ENCODE peak calls at places on chromosomes 1 and 21, in ten cellular contexts. One of them, this sample, is unnamed.

GRCh38 chr1:52553372-52554266 is 727 bp upstream of the TUT4 start:
- DNase-seq in stimulated activated CD8-positive, alpha-beta memory T cell treated with anti-CD3 and anti-CD28 coated beads, Interleukin-15, amount 100 ng/mL, for 4 hours: peak
- DNase-seq in AG20443: peak
- DNase-seq in right cardiac atrium: peak
- DNase-seq in astrocyte of the spinal cord: peak
- DNase-seq in body of pancreas: peak
- DNase-seq in NCI-H1105: peak
- DNase-seq in upper lobe of right lung: peak
- DNase-seq in HEK293T: peak
- DNase-seq in activated CD4-positive, CD25-positive, alpha-beta regulatory T cell treated with anti-CD3 and anti-CD28 coated beads, Interleukin-2, amount 50 U/mL, for 72 hours: peak
- DNase-seq in this sample: peak

GRCh38 chr1:25898223-25899015 is 7.8 kb downstream of the STMN1 start:
- DNase-seq in stimulated activated CD8-positive, alpha-beta memory T cell treated with anti-CD3 and anti-CD28 coated beads, Interleukin-15, amount 100 ng/mL, for 4 hours: no peak
- DNase-seq in AG20443: no peak
- DNase-seq in right cardiac atrium: no peak
- DNase-seq in astrocyte of the spinal cord: no peak
- DNase-seq in body of pancreas: no peak
- DNase-seq in NCI-H1105: no peak
- DNase-seq in upper lobe of right lung: no peak
- DNase-seq in HEK293T: no peak
- DNase-seq in activated CD4-positive, CD25-positive, alpha-beta regulatory T cell treated with anti-CD3 and anti-CD28 coated beads, Interleukin-2, amount 50 U/mL, for 72 hours: no peak
- DNase-seq in this sample: no peak

GRCh38 chr1:11706292-11706691 is 14.8 kb downstream of the DRAXIN start:
- DNase-seq in stimulated activated CD8-positive, alpha-beta memory T cell treated with anti-CD3 and anti-CD28 coated beads, Interleukin-15, amount 100 ng/mL, for 4 hours: no peak
- DNase-seq in AG20443: no peak
- DNase-seq in right cardiac atrium: no peak
- DNase-seq in astrocyte of the spinal cord: no peak
- DNase-seq in body of pancreas: no peak
- DNase-seq in NCI-H1105: no peak
- DNase-seq in upper lobe of right lung: no peak
- DNase-seq in HEK293T: no peak
- DNase-seq in activated CD4-positive, CD25-positive, alpha-beta regulatory T cell treated with anti-CD3 and anti-CD28 coated beads, Interleukin-2, amount 50 U/mL, for 72 hours: no peak
- DNase-seq in this sample: no peak

GRCh38 chr1:29284286-29284960 is 48.1 kb downstream of the PTPRU start:
- DNase-seq in stimulated activated CD8-positive, alpha-beta memory T cell treated with anti-CD3 and anti-CD28 coated beads, Interleukin-15, amount 100 ng/mL, for 4 hours: no peak
- DNase-seq in AG20443: no peak
- DNase-seq in right cardiac atrium: no peak
- DNase-seq in astrocyte of the spinal cord: no peak
- DNase-seq in body of pancreas: no peak
- DNase-seq in NCI-H1105: no peak
- DNase-seq in upper lobe of right lung: no peak
- DNase-seq in HEK293T: no peak
- DNase-seq in activated CD4-positive, CD25-positive, alpha-beta regulatory T cell treated with anti-CD3 and anti-CD28 coated beads, Interleukin-2, amount 50 U/mL, for 72 hours: no peak
- DNase-seq in this sample: no peak

GRCh38 chr1:91730781-91731732 is 154.9 kb downstream of the TGFBR3 start:
- DNase-seq in stimulated activated CD8-positive, alpha-beta memory T cell treated with anti-CD3 and anti-CD28 coated beads, Interleukin-15, amount 100 ng/mL, for 4 hours: no peak
- DNase-seq in AG20443: peak
- DNase-seq in right cardiac atrium: peak
- DNase-seq in astrocyte of the spinal cord: peak
- DNase-seq in body of pancreas: peak
- DNase-seq in NCI-H1105: no peak
- DNase-seq in upper lobe of right lung: peak
- DNase-seq in HEK293T: no peak
- DNase-seq in activated CD4-positive, CD25-positive, alpha-beta regulatory T cell treated with anti-CD3 and anti-CD28 coated beads, Interleukin-2, amount 50 U/mL, for 72 hours: no peak
- DNase-seq in this sample: peak

GRCh38 chr1:76620371-76620770 is 246.9 kb upstream of the ST6GALNAC5 start:
- DNase-seq in stimulated activated CD8-positive, alpha-beta memory T cell treated with anti-CD3 and anti-CD28 coated beads, Interleukin-15, amount 100 ng/mL, for 4 hours: no peak
- DNase-seq in AG20443: no peak
- DNase-seq in right cardiac atrium: no peak
- DNase-seq in astrocyte of the spinal cord: no peak
- DNase-seq in body of pancreas: no peak
- DNase-seq in NCI-H1105: no peak
- DNase-seq in upper lobe of right lung: no peak
- DNase-seq in HEK293T: no peak
- DNase-seq in activated CD4-positive, CD25-positive, alpha-beta regulatory T cell treated with anti-CD3 and anti-CD28 coated beads, Interleukin-2, amount 50 U/mL, for 72 hours: no peak
- DNase-seq in this sample: no peak

GRCh38 chr1:175520186-175520585 is 223.2 kb downstream of the TNR start:
- DNase-seq in stimulated activated CD8-positive, alpha-beta memory T cell treated with anti-CD3 and anti-CD28 coated beads, Interleukin-15, amount 100 ng/mL, for 4 hours: no peak
- DNase-seq in AG20443: no peak
- DNase-seq in right cardiac atrium: peak
- DNase-seq in astrocyte of the spinal cord: peak
- DNase-seq in body of pancreas: peak
- DNase-seq in NCI-H1105: no peak
- DNase-seq in upper lobe of right lung: no peak
- DNase-seq in HEK293T: no peak
- DNase-seq in activated CD4-positive, CD25-positive, alpha-beta regulatory T cell treated with anti-CD3 and anti-CD28 coated beads, Interleukin-2, amount 50 U/mL, for 72 hours: no peak
- DNase-seq in this sample: peak

GRCh38 chr21:34020005-34020847 is 53.2 kb upstream of the MRPS6 start:
- DNase-seq in stimulated activated CD8-positive, alpha-beta memory T cell treated with anti-CD3 and anti-CD28 coated beads, Interleukin-15, amount 100 ng/mL, for 4 hours: no peak
- DNase-seq in AG20443: no peak
- DNase-seq in right cardiac atrium: no peak
- DNase-seq in astrocyte of the spinal cord: no peak
- DNase-seq in body of pancreas: no peak
- DNase-seq in NCI-H1105: no peak
- DNase-seq in upper lobe of right lung: no peak
- DNase-seq in HEK293T: peak
- DNase-seq in activated CD4-positive, CD25-positive, alpha-beta regulatory T cell treated with anti-CD3 and anti-CD28 coated beads, Interleukin-2, amount 50 U/mL, for 72 hours: no peak
- DNase-seq in this sample: no peak

GRCh38 chr21:32994305-32994704 is 31.4 kb upstream of the OLIG2 start:
- DNase-seq in stimulated activated CD8-positive, alpha-beta memory T cell treated with anti-CD3 and anti-CD28 coated beads, Interleukin-15, amount 100 ng/mL, for 4 hours: no peak
- DNase-seq in AG20443: peak
- DNase-seq in right cardiac atrium: no peak
- DNase-seq in astrocyte of the spinal cord: peak
- DNase-seq in body of pancreas: no peak
- DNase-seq in NCI-H1105: no peak
- DNase-seq in upper lobe of right lung: no peak
- DNase-seq in HEK293T: peak
- DNase-seq in activated CD4-positive, CD25-positive, alpha-beta regulatory T cell treated with anti-CD3 and anti-CD28 coated beads, Interleukin-2, amount 50 U/mL, for 72 hours: no peak
- DNase-seq in this sample: no peak

GRCh38 chr1:231536099-231536498 is 7.6 kb downstream of the TSNAX start:
- DNase-seq in stimulated activated CD8-positive, alpha-beta memory T cell treated with anti-CD3 and anti-CD28 coated beads, Interleukin-15, amount 100 ng/mL, for 4 hours: no peak
- DNase-seq in AG20443: no peak
- DNase-seq in right cardiac atrium: no peak
- DNase-seq in astrocyte of the spinal cord: no peak
- DNase-seq in body of pancreas: no peak
- DNase-seq in NCI-H1105: no peak
- DNase-seq in upper lobe of right lung: no peak
- DNase-seq in HEK293T: no peak
- DNase-seq in activated CD4-positive, CD25-positive, alpha-beta regulatory T cell treated with anti-CD3 and anti-CD28 coated beads, Interleukin-2, amount 50 U/mL, for 72 hours: no peak
- DNase-seq in this sample: no peak

GRCh38 chr21:45990049-45990711 is 8.6 kb downstream of the COL6A1 start:
- DNase-seq in stimulated activated CD8-positive, alpha-beta memory T cell treated with anti-CD3 and anti-CD28 coated beads, Interleukin-15, amount 100 ng/mL, for 4 hours: no peak
- DNase-seq in AG20443: no peak
- DNase-seq in right cardiac atrium: no peak
- DNase-seq in astrocyte of the spinal cord: no peak
- DNase-seq in body of pancreas: no peak
- DNase-seq in NCI-H1105: no peak
- DNase-seq in upper lobe of right lung: peak
- DNase-seq in HEK293T: no peak
- DNase-seq in activated CD4-positive, CD25-positive, alpha-beta regulatory T cell treated with anti-CD3 and anti-CD28 coated beads, Interleukin-2, amount 50 U/mL, for 72 hours: no peak
- DNase-seq in this sample: no peak

GRCh38 chr1:24126023-24126671 is 14.2 kb upstream of the MYOM3 start:
- DNase-seq in stimulated activated CD8-positive, alpha-beta memory T cell treated with anti-CD3 and anti-CD28 coated beads, Interleukin-15, amount 100 ng/mL, for 4 hours: no peak
- DNase-seq in AG20443: peak
- DNase-seq in right cardiac atrium: no peak
- DNase-seq in astrocyte of the spinal cord: no peak
- DNase-seq in body of pancreas: no peak
- DNase-seq in NCI-H1105: no peak
- DNase-seq in upper lobe of right lung: peak
- DNase-seq in HEK293T: no peak
- DNase-seq in activated CD4-positive, CD25-positive, alpha-beta regulatory T cell treated with anti-CD3 and anti-CD28 coated beads, Interleukin-2, amount 50 U/mL, for 72 hours: no peak
- DNase-seq in this sample: no peak

GRCh38 chr1:17059391-17060128 is 5.7 kb upstream of the SDHB start:
- DNase-seq in stimulated activated CD8-positive, alpha-beta memory T cell treated with anti-CD3 and anti-CD28 coated beads, Interleukin-15, amount 100 ng/mL, for 4 hours: no peak
- DNase-seq in AG20443: peak
- DNase-seq in right cardiac atrium: peak
- DNase-seq in astrocyte of the spinal cord: peak
- DNase-seq in body of pancreas: peak
- DNase-seq in NCI-H1105: peak
- DNase-seq in upper lobe of right lung: peak
- DNase-seq in HEK293T: peak
- DNase-seq in activated CD4-positive, CD25-positive, alpha-beta regulatory T cell treated with anti-CD3 and anti-CD28 coated beads, Interleukin-2, amount 50 U/mL, for 72 hours: no peak
- DNase-seq in this sample: peak

GRCh38 chr1:108142773-108143394 is 57.3 kb downstream of the SLC25A24 start:
- DNase-seq in stimulated activated CD8-positive, alpha-beta memory T cell treated with anti-CD3 and anti-CD28 coated beads, Interleukin-15, amount 100 ng/mL, for 4 hours: no peak
- DNase-seq in AG20443: peak
- DNase-seq in right cardiac atrium: no peak
- DNase-seq in astrocyte of the spinal cord: peak
- DNase-seq in body of pancreas: no peak
- DNase-seq in NCI-H1105: no peak
- DNase-seq in upper lobe of right lung: no peak
- DNase-seq in HEK293T: no peak
- DNase-seq in activated CD4-positive, CD25-positive, alpha-beta regulatory T cell treated with anti-CD3 and anti-CD28 coated beads, Interleukin-2, amount 50 U/mL, for 72 hours: no peak
- DNase-seq in this sample: no peak

GRCh38 chr1:84959294-84959693 is 37.6 kb downstream of the MCOLN2 start:
- DNase-seq in stimulated activated CD8-positive, alpha-beta memory T cell treated with anti-CD3 and anti-CD28 coated beads, Interleukin-15, amount 100 ng/mL, for 4 hours: no peak
- DNase-seq in AG20443: no peak
- DNase-seq in right cardiac atrium: no peak
- DNase-seq in astrocyte of the spinal cord: no peak
- DNase-seq in body of pancreas: no peak
- DNase-seq in NCI-H1105: no peak
- DNase-seq in upper lobe of right lung: no peak
- DNase-seq in HEK293T: no peak
- DNase-seq in activated CD4-positive, CD25-positive, alpha-beta regulatory T cell treated with anti-CD3 and anti-CD28 coated beads, Interleukin-2, amount 50 U/mL, for 72 hours: no peak
- DNase-seq in this sample: no peak

GRCh38 chr1:86062458-86062857 is 94.1 kb downstream of the COL24A1 start:
- DNase-seq in stimulated activated CD8-positive, alpha-beta memory T cell treated with anti-CD3 and anti-CD28 coated beads, Interleukin-15, amount 100 ng/mL, for 4 hours: no peak
- DNase-seq in AG20443: no peak
- DNase-seq in right cardiac atrium: no peak
- DNase-seq in astrocyte of the spinal cord: peak
- DNase-seq in body of pancreas: no peak
- DNase-seq in NCI-H1105: peak
- DNase-seq in upper lobe of right lung: no peak
- DNase-seq in HEK293T: peak
- DNase-seq in activated CD4-positive, CD25-positive, alpha-beta regulatory T cell treated with anti-CD3 and anti-CD28 coated beads, Interleukin-2, amount 50 U/mL, for 72 hours: no peak
- DNase-seq in this sample: no peak

GRCh38 chr1:116508984-116509980 is 61.5 kb downstream of the CD58 start:
- DNase-seq in stimulated activated CD8-positive, alpha-beta memory T cell treated with anti-CD3 and anti-CD28 coated beads, Interleukin-15, amount 100 ng/mL, for 4 hours: no peak
- DNase-seq in AG20443: peak
- DNase-seq in right cardiac atrium: no peak
- DNase-seq in astrocyte of the spinal cord: peak
- DNase-seq in body of pancreas: no peak
- DNase-seq in NCI-H1105: no peak
- DNase-seq in upper lobe of right lung: no peak
- DNase-seq in HEK293T: no peak
- DNase-seq in activated CD4-positive, CD25-positive, alpha-beta regulatory T cell treated with anti-CD3 and anti-CD28 coated beads, Interleukin-2, amount 50 U/mL, for 72 hours: no peak
- DNase-seq in this sample: no peak

GRCh38 chr1:233113009-233113712 is 162.8 kb downstream of the NTPCR start:
- DNase-seq in stimulated activated CD8-positive, alpha-beta memory T cell treated with anti-CD3 and anti-CD28 coated beads, Interleukin-15, amount 100 ng/mL, for 4 hours: no peak
- DNase-seq in AG20443: peak
- DNase-seq in right cardiac atrium: peak
- DNase-seq in astrocyte of the spinal cord: peak
- DNase-seq in body of pancreas: peak
- DNase-seq in NCI-H1105: no peak
- DNase-seq in upper lobe of right lung: peak
- DNase-seq in HEK293T: peak
- DNase-seq in activated CD4-positive, CD25-positive, alpha-beta regulatory T cell treated with anti-CD3 and anti-CD28 coated beads, Interleukin-2, amount 50 U/mL, for 72 hours: no peak
- DNase-seq in this sample: peak

GRCh38 chr1:215595231-215595630 is 28.1 kb downstream of the KCTD3 start:
- DNase-seq in stimulated activated CD8-positive, alpha-beta memory T cell treated with anti-CD3 and anti-CD28 coated beads, Interleukin-15, amount 100 ng/mL, for 4 hours: no peak
- DNase-seq in AG20443: no peak
- DNase-seq in right cardiac atrium: no peak
- DNase-seq in astrocyte of the spinal cord: no peak
- DNase-seq in body of pancreas: no peak
- DNase-seq in NCI-H1105: no peak
- DNase-seq in upper lobe of right lung: no peak
- DNase-seq in HEK293T: no peak
- DNase-seq in activated CD4-positive, CD25-positive, alpha-beta regulatory T cell treated with anti-CD3 and anti-CD28 coated beads, Interleukin-2, amount 50 U/mL, for 72 hours: no peak
- DNase-seq in this sample: no peak

GRCh38 chr1:91700332-91700731 is 185.6 kb downstream of the TGFBR3 start:
- DNase-seq in stimulated activated CD8-positive, alpha-beta memory T cell treated with anti-CD3 and anti-CD28 coated beads, Interleukin-15, amount 100 ng/mL, for 4 hours: no peak
- DNase-seq in AG20443: peak
- DNase-seq in right cardiac atrium: no peak
- DNase-seq in astrocyte of the spinal cord: peak
- DNase-seq in body of pancreas: no peak
- DNase-seq in NCI-H1105: no peak
- DNase-seq in upper lobe of right lung: no peak
- DNase-seq in HEK293T: no peak
- DNase-seq in activated CD4-positive, CD25-positive, alpha-beta regulatory T cell treated with anti-CD3 and anti-CD28 coated beads, Interleukin-2, amount 50 U/mL, for 72 hours: no peak
- DNase-seq in this sample: no peak

GRCh38 chr1:153190373-153190772 is 12.9 kb upstream of the LELP1 start:
- DNase-seq in stimulated activated CD8-positive, alpha-beta memory T cell treated with anti-CD3 and anti-CD28 coated beads, Interleukin-15, amount 100 ng/mL, for 4 hours: no peak
- DNase-seq in AG20443: no peak
- DNase-seq in right cardiac atrium: no peak
- DNase-seq in astrocyte of the spinal cord: no peak
- DNase-seq in body of pancreas: peak
- DNase-seq in NCI-H1105: no peak
- DNase-seq in upper lobe of right lung: no peak
- DNase-seq in HEK293T: no peak
- DNase-seq in activated CD4-positive, CD25-positive, alpha-beta regulatory T cell treated with anti-CD3 and anti-CD28 coated beads, Interleukin-2, amount 50 U/mL, for 72 hours: no peak
- DNase-seq in this sample: no peak

GRCh38 chr1:156746716-156747631 is 4.5 kb downstream of the HDGF start:
- DNase-seq in stimulated activated CD8-positive, alpha-beta memory T cell treated with anti-CD3 and anti-CD28 coated beads, Interleukin-15, amount 100 ng/mL, for 4 hours: no peak
- DNase-seq in AG20443: peak
- DNase-seq in right cardiac atrium: peak
- DNase-seq in astrocyte of the spinal cord: peak
- DNase-seq in body of pancreas: peak
- DNase-seq in NCI-H1105: peak
- DNase-seq in upper lobe of right lung: peak
- DNase-seq in HEK293T: peak
- DNase-seq in activated CD4-positive, CD25-positive, alpha-beta regulatory T cell treated with anti-CD3 and anti-CD28 coated beads, Interleukin-2, amount 50 U/mL, for 72 hours: no peak
- DNase-seq in this sample: peak

GRCh38 chr1:91650764-91651163 is 150.1 kb downstream of the CDC7 start:
- DNase-seq in stimulated activated CD8-positive, alpha-beta memory T cell treated with anti-CD3 and anti-CD28 coated beads, Interleukin-15, amount 100 ng/mL, for 4 hours: no peak
- DNase-seq in AG20443: peak
- DNase-seq in right cardiac atrium: peak
- DNase-seq in astrocyte of the spinal cord: peak
- DNase-seq in body of pancreas: peak
- DNase-seq in NCI-H1105: no peak
- DNase-seq in upper lobe of right lung: no peak
- DNase-seq in HEK293T: no peak
- DNase-seq in activated CD4-positive, CD25-positive, alpha-beta regulatory T cell treated with anti-CD3 and anti-CD28 coated beads, Interleukin-2, amount 50 U/mL, for 72 hours: no peak
- DNase-seq in this sample: peak

GRCh38 chr1:245704765-245705164 is 550.0 kb downstream of the KIF26B start:
- DNase-seq in stimulated activated CD8-positive, alpha-beta memory T cell treated with anti-CD3 and anti-CD28 coated beads, Interleukin-15, amount 100 ng/mL, for 4 hours: no peak
- DNase-seq in AG20443: peak
- DNase-seq in right cardiac atrium: no peak
- DNase-seq in astrocyte of the spinal cord: peak
- DNase-seq in body of pancreas: no peak
- DNase-seq in NCI-H1105: no peak
- DNase-seq in upper lobe of right lung: no peak
- DNase-seq in HEK293T: no peak
- DNase-seq in activated CD4-positive, CD25-positive, alpha-beta regulatory T cell treated with anti-CD3 and anti-CD28 coated beads, Interleukin-2, amount 50 U/mL, for 72 hours: no peak
- DNase-seq in this sample: no peak

GRCh38 chr1:44985747-44986359 is 542 bp downstream of the EIF2B3 start:
- DNase-seq in stimulated activated CD8-positive, alpha-beta memory T cell treated with anti-CD3 and anti-CD28 coated beads, Interleukin-15, amount 100 ng/mL, for 4 hours: no peak
- DNase-seq in AG20443: no peak
- DNase-seq in right cardiac atrium: no peak
- DNase-seq in astrocyte of the spinal cord: no peak
- DNase-seq in body of pancreas: no peak
- DNase-seq in NCI-H1105: no peak
- DNase-seq in upper lobe of right lung: no peak
- DNase-seq in HEK293T: no peak
- DNase-seq in activated CD4-positive, CD25-positive, alpha-beta regulatory T cell treated with anti-CD3 and anti-CD28 coated beads, Interleukin-2, amount 50 U/mL, for 72 hours: no peak
- DNase-seq in this sample: no peak

GRCh38 chr1:116389705-116390104 is 16.7 kb downstream of the ATP1A1 start:
- DNase-seq in stimulated activated CD8-positive, alpha-beta memory T cell treated with anti-CD3 and anti-CD28 coated beads, Interleukin-15, amount 100 ng/mL, for 4 hours: no peak
- DNase-seq in AG20443: no peak
- DNase-seq in right cardiac atrium: no peak
- DNase-seq in astrocyte of the spinal cord: no peak
- DNase-seq in body of pancreas: no peak
- DNase-seq in NCI-H1105: no peak
- DNase-seq in upper lobe of right lung: no peak
- DNase-seq in HEK293T: no peak
- DNase-seq in activated CD4-positive, CD25-positive, alpha-beta regulatory T cell treated with anti-CD3 and anti-CD28 coated beads, Interleukin-2, amount 50 U/mL, for 72 hours: no peak
- DNase-seq in this sample: no peak

This sample was measured in left cardiac atrium.